ENCODE peak calls at places on chromosomes 7 and 10, in nine cellular contexts. G, Q, P, I, S, C, E, O and F are unnamed samples.

GRCh38 chr7:122995600-122995999 is at the start of gene TAS2R16:
- DNase-seq in P (no peak), Q (no peak), G (no peak), O (no peak), C (no peak), E (no peak), I (no peak), S (no peak), F (no peak)

GRCh38 chr7:76000566-76000965 is 6.2 kb upstream of the TMEM120A start:
- DNase-seq in E (no peak), C (no peak), Q (no peak), G (no peak), O (no peak), S (no peak), I (no peak), P (no peak), F (no peak)

GRCh38 chr7:129438839-129439640 is 4.8 kb downstream of the STRIP2 start:
- DNase-seq in Q (peak), C (no peak), G (no peak), P (peak), E (no peak), O (peak), I (no peak), S (no peak), F (no peak)

GRCh38 chr10:132460691-132461090 is 63.7 kb downstream of the PWWP2B start:
- DNase-seq in P (no peak), C (no peak), I (no peak), S (peak), Q (no peak), O (no peak), E (no peak), G (no peak), F (peak)

GRCh38 chr7:953547-954327 is 743 bp downstream of the ADAP1 start:
- DNase-seq in O (peak), I (no peak), Q (peak), S (peak), P (peak), E (no peak), C (no peak), G (peak), F (no peak)

GRCh38 chr7:6505685-6506559 is 45.3 kb downstream of the GRID2IP start:
- DNase-seq in O (no peak), C (no peak), Q (no peak), P (no peak), I (no peak), S (no peak), G (no peak), E (no peak), F (no peak)

GRCh38 chr10:85175635-85176034 is 847.2 kb downstream of the CCSER2 start:
- DNase-seq in Q (no peak), C (no peak), G (peak), I (no peak), P (no peak), S (no peak), E (no peak), O (peak), F (no peak)

GRCh38 chr7:67551027-67551426 is 554.4 kb downstream of the TYW1 start:
- DNase-seq in C (no peak), P (no peak), E (no peak), S (peak), G (no peak), I (no peak), O (no peak), Q (no peak), F (no peak)

GRCh38 chr10:3484306-3485187 is 300.5 kb downstream of the KLF6 start:
- DNase-seq in Q (no peak), G (no peak), C (no peak), E (no peak), I (peak), O (no peak), P (no peak), S (no peak), F (no peak)

GRCh38 chr7:17027143-17027802 is 145.5 kb upstream of the AGR3 start:
- DNase-seq in Q (no peak), G (no peak), P (no peak), I (no peak), S (no peak), C (no peak), E (no peak), O (no peak), F (no peak)

GRCh38 chr10:35165811-35166210 is 39.2 kb downstream of the CREM start:
- DNase-seq in Q (no peak), S (no peak), E (no peak), O (no peak), P (no peak), I (no peak), C (no peak), G (no peak), F (no peak)

GRCh38 chr10:76202777-76203176 is 771.4 kb downstream of the LRMDA start:
- DNase-seq in O (no peak), S (no peak), E (peak), C (peak), G (no peak), I (no peak), Q (no peak), P (no peak), F (no peak)

GRCh38 chr10:123044391-123044790 is 35.6 kb downstream of the ACADSB start:
- DNase-seq in E (no peak), G (no peak), P (no peak), C (no peak), O (peak), I (no peak), S (no peak), Q (peak), F (no peak)

GRCh38 chr7:114715907-114716306 is 206.0 kb upstream of the MDFIC start:
- DNase-seq in G (no peak), I (no peak), O (no peak), P (no peak), C (no peak), E (no peak), S (no peak), Q (no peak), F (no peak)

GRCh38 chr7:44280993-44281721 is 44.2 kb downstream of the CAMK2B start:
- DNase-seq in C (no peak), O (no peak), Q (no peak), I (no peak), E (no peak), G (no peak), S (peak), P (no peak), F (no peak)

GRCh38 chr7:92621641-92622429 is 31.6 kb upstream of the FAM133B start:
- DNase-seq in S (no peak), E (no peak), G (no peak), O (no peak), P (no peak), I (peak), Q (no peak), C (no peak), F (no peak)

GRCh38 chr7:27661776-27662489 is 750 bp downstream of the HIBADH start:
- DNase-seq in P (no peak), S (peak), I (peak), G (no peak), Q (no peak), C (no peak), O (peak), E (no peak), F (no peak)

DNA sequence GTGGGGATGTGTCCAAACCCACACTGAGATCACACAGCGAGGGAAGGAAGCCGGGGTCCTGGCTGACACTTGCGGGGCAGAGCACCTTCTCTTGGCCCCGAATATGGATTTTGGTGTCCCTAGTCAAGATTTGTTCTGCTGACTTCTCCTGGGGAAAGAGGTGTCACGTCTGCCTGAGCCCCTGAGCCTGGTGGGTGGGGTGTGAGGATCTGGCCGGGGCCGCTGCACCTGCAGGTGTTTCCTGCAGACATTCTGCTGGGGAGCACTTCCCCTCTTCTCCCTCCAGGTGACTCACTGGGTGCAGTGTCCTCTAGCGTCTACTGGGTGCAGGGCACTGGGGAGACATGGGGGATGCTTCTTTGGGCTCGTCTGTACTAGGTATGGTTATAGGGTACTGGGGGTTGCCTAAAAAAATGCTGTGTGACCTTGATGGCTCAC is 99.2 kb downstream of the GRK5 start:
- DNase-seq in Q (peak), O (peak), S (peak), I (peak), G (no peak), P (peak), C (no peak), E (no peak), F (peak)
- TF ChIP-seq CTCF in Q (peak), O (peak), S (peak), I (peak), G (no peak), P (peak), C (no peak), E (no peak), F (peak)

DNA sequence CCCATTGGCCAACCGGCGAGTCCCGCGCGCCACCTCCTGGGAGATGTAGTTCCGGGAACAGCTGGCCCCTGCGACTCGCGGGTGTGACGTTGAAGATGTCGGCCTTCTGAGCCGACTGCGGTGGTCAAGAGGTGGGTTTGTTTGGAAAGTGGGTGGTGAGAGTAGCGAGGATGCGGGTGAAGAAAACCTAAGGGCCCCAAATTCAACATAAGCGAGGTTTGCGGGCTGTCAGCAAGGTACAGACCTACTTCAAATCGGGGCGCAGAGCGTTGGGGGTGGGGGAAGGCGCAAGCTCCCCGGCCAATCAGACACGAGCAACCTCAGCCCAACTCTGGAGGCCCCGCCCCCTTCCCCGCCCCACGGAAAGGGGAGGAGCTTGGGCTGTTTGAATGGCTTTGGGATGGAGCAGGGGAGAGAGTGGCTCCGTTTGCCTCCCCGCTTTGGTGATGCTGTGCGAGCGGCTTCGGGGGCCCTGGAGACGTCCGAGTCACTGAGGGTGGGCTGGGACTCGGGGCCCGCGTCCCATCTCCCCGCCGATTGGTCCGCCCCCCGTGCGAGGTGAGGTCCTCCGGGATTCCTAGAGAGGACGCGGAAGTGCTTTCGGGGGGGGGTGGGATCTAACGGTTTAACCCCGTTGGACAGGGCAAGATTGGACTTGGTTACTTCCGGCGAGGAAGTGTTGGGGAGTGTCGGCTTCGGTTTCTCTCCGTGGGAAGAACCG is at the start of gene ZKSCAN5:
- DNase-seq in P (peak), S (peak), C (peak), Q (peak), E (peak), G (peak), I (peak), O (peak), F (peak)
- TF ChIP-seq CTCF in P (no peak), S (no peak), C (no peak), Q (no peak), E (no peak), G (no peak), I (no peak), O (no peak), F (peak)

GRCh38 chr7:132379292-132379691 is 197.0 kb downstream of the PLXNA4 start:
- DNase-seq in I (no peak), Q (no peak), G (no peak), S (no peak), E (no peak), O (no peak), C (no peak), P (no peak), F (no peak)

GRCh38 chr7:132377703-132378584 is 198.3 kb downstream of the PLXNA4 start:
- DNase-seq in G (no peak), O (no peak), E (no peak), S (no peak), P (no peak), I (no peak), C (no peak), Q (no peak), F (no peak)

GRCh38 chr7:132381742-132382472 is 194.4 kb downstream of the PLXNA4 start:
- DNase-seq in I (no peak), P (no peak), Q (no peak), S (no peak), E (no peak), G (no peak), O (no peak), C (no peak), F (no peak)

GRCh38 chr7:132377043-132377442 is 199.2 kb downstream of the PLXNA4 start:
- DNase-seq in I (no peak), Q (no peak), C (no peak), G (no peak), O (no peak), S (no peak), E (no peak), P (no peak), F (no peak)

DNA sequence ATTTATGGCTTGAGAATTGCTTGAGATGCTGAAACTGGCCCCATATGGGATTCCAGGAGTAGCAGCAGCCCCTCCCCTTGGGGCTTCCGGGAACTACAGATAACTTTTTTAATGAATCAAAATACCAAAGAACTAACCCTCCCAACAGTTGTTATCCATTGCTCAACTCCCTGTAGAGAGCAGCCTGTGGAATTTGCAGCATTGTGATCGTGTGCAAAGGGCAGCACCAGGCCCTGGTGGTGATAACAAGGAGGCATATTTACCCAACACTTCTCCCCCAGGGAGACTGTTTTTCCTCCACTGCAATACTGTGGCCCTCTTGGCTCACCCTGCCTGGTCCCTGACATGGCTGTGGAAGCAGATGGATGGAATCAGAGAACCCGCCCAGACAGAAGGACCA is 196.2 kb downstream of the PLXNA4 start:
- DNase-seq in C (no peak), P (no peak), Q (no peak), I (no peak), E (no peak), G (peak), S (no peak), O (no peak), F (no peak)
- TF ChIP-seq CTCF in C (no peak), P (no peak), Q (no peak), I (no peak), E (no peak), G (no peak), S (no peak), O (no peak), F (no peak)

DNA sequence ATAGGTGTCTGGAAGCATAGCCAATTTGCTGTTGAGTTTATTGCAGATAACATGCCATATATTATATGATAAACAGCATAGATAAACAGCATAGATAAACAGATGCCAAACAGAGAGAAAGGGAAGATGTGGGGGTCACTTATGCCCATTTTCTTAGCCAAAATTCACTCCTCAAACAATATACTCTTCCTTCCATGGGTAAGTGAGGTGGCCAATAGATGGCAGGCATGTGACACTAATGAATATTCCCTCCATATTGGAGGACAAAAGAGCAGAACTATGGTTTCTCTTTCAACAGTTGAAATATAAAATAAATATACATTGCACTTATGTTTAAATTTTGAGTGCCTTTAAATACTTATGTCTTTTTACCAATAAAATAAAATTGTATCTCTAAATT is 1212.8 kb downstream of the REEP3 start:
- DNase-seq in I (peak), P (peak), O (peak), S (no peak), E (no peak), G (peak), Q (peak), C (no peak), F (no peak)
- TF ChIP-seq CTCF in I (peak), P (peak), O (peak), S (no peak), E (no peak), G (peak), Q (peak), C (no peak), F (no peak)